ENCODE peak calls at places on chromosomes 13 and 19, in nine cellular contexts. Z is right lobe of liver; P is hepatocyte; J is NK-92 treated with Interleukin-12 subunit alpha and Interleukin-12 subunit beta, amount 100 ng/mL, for 24 hours; U is H54; H is ELF-1; L is stimulated activated CD4-positive, alpha-beta T cell treated with anti-CD3 and anti-CD28 coated beads, Interleukin-1b, Interleukin-23, amount 100 ng/mL, for 1 hour; Q is head of caudate nucleus; D is iPS-NIHi11. X is an unnamed sample.
A peak's percentile ranks its signal among the peaks of the same experiment; 100 is the strongest.

GRCh38 chr19:16193466-16193865 is 4.2 kb upstream of the AP1M1 start:
- DNase-seq in Z (no peak), P (no peak), J (no peak), U (no peak), H (peak; percentile 84), L (no peak), Q (no peak), D (peak; percentile 41), X (no peak)

GRCh38 chr13:98279473-98280175 is 102.6 kb upstream of the RNF113B start:
- DNase-seq in Z (no peak), P (no peak), J (no peak), U (no peak), H (no peak), L (no peak), Q (no peak), D (peak; percentile 61), X (no peak)

GRCh38 chr19:13839193-13839937 is 37.6 kb upstream of the NANOS3 start:
- DNase-seq in Z (peak; percentile 85), P (peak; percentile 78), J (peak; percentile 85), U (no peak), H (peak; percentile 59), L (peak; percentile 69), Q (peak; percentile 43), D (no peak), X (no peak)

GRCh38 chr19:3024870-3025515 is 4.1 kb downstream of the TLE2 start:
- DNase-seq in Z (no peak), P (no peak), J (no peak), U (no peak), H (peak; percentile 74), L (no peak), Q (no peak), D (peak; percentile 45), X (no peak)

GRCh38 chr13:29883941-29884518 is 33.6 kb upstream of the UBL3 start:
- DNase-seq in Z (no peak), P (no peak), J (no peak), U (no peak), H (no peak), L (no peak), Q (no peak), D (peak; percentile 28), X (no peak)

GRCh38 chr13:97492257-97492656 is 58.3 kb downstream of the RAP2A start:
- DNase-seq in Z (no peak), P (no peak), J (no peak), U (no peak), H (no peak), L (no peak), Q (no peak), D (no peak), X (no peak)

GRCh38 chr19:50835103-50835784 is 1.9 kb upstream of the KLK15 start:
- DNase-seq in Z (no peak), P (peak; percentile 30), J (no peak), U (no peak), H (peak; percentile 25), L (no peak), Q (no peak), D (no peak), X (no peak)

GRCh38 chr19:17455711-17456123 is 5.0 kb downstream of the NXNL1 start:
- DNase-seq in Z (no peak), P (no peak), J (no peak), U (no peak), H (no peak), L (no peak), Q (no peak), D (peak; percentile 58), X (no peak)

GRCh38 chr19:5037936-5038335 is 69.0 kb downstream of the KDM4B start:
- DNase-seq in Z (no peak), P (no peak), J (no peak), U (no peak), H (no peak), L (no peak), Q (no peak), D (no peak), X (no peak)

GRCh38 chr13:36297259-36297599 is 385 bp downstream of the CCDC169 start:
- DNase-seq in Z (no peak), P (no peak), J (no peak), U (no peak), H (no peak), L (no peak), Q (no peak), D (no peak), X (no peak)

GRCh38 chr19:44552324-44552723 is 22.8 kb upstream of the CEACAM20 start:
- DNase-seq in Z (no peak), P (peak; percentile 28), J (peak; percentile 6), U (peak; percentile 66), H (peak; percentile 94), L (peak; percentile 3), Q (no peak), D (peak; percentile 85), X (no peak)

GRCh38 chr19:17648097-17648660 is 40.0 kb downstream of the UNC13A start:
- DNase-seq in Z (no peak), P (no peak), J (no peak), U (no peak), H (no peak), L (no peak), Q (no peak), D (peak; percentile 95), X (no peak)

GRCh38 chr13:57633141-57633949 is 1.8 kb downstream of the PCDH17 start:
- DNase-seq in Z (peak; percentile 47), P (peak; percentile 60), J (no peak), U (no peak), H (peak; percentile 70), L (no peak), Q (peak; percentile 83), D (peak; percentile 76), X (no peak)

GRCh38 chr13:77574076-77574475 is 38.6 kb downstream of the SCEL start:
- DNase-seq in Z (no peak), P (no peak), J (no peak), U (no peak), H (no peak), L (no peak), Q (peak; percentile 8), D (no peak), X (no peak)

GRCh38 chr19:47094557-47095517 is 18.7 kb downstream of the ZC3H4 start:
- DNase-seq in Z (no peak), P (peak; percentile 83), J (peak; percentile 59), U (no peak), H (no peak), L (no peak), Q (no peak), D (no peak), X (no peak)

X was measured in DMS 273 treated with DMSO at 0.1 percent for 48 hours.